ENCODE peak calls at places on chromosome 6, in eight cellular contexts. A is B cell, K is colonic mucosa, T is GM06990, H is Panc1, C is endothelial cell, D is K562, P is GM13976. I is an unnamed sample.
A peak's percentile ranks its signal among the peaks of the same experiment; 100 is the strongest.

GRCh38 chr6:151561238-151561637 is 67.4 kb downstream of the CCDC170 start:
- DNase-seq in P (no peak), K (no peak), D (no peak), T (no peak), H (no peak), A (no peak), C (no peak), I (no peak)

GRCh38 chr6:21556506-21556905 is 37.0 kb upstream of the SOX4 start:
- DNase-seq in A (no peak), K (no peak), C (no peak), D (no peak), P (no peak), T (no peak), H (no peak), I (no peak)

GRCh38 chr6:18350271-18350670 is 36.9 kb upstream of the RNF144B start:
- DNase-seq in P (no peak), K (no peak), T (no peak), A (no peak), H (no peak), D (no peak), C (no peak), I (no peak)

GRCh38 chr6:62150048-62150663 is 135.9 kb downstream of the KHDRBS2 start:
- DNase-seq in P (peak; percentile 10), A (peak; percentile 43), C (peak; percentile 37), T (peak; percentile 1), H (peak; percentile 28), D (peak; percentile 28), K (peak; percentile 20), I (peak; percentile 28)

GRCh38 chr6:150301871-150302800 is 66.7 kb upstream of the IYD start:
- DNase-seq in C (no peak), D (no peak), A (no peak), T (peak; percentile 19), P (peak; percentile 51), K (no peak), H (peak; percentile 53), I (no peak)

GRCh38 chr6:44072959-44073611 is 54.2 kb downstream of the MRPL14 start:
- DNase-seq in H (no peak), C (peak; percentile 82), D (peak; percentile 96), T (peak; percentile 89), A (peak; percentile 95), K (peak; percentile 90), P (peak; percentile 94), I (peak; percentile 89)

GRCh38 chr6:147161974-147162495 is 42.2 kb upstream of the STXBP5 start:
- DNase-seq in P (no peak), D (peak; percentile 88), T (no peak), K (peak; percentile 44), C (no peak), A (no peak), H (no peak), I (no peak)

GRCh38 chr6:77448546-77448945 is 14.7 kb downstream of the HTR1B start:
- DNase-seq in C (no peak), A (no peak), K (no peak), T (no peak), D (no peak), P (no peak), H (no peak), I (no peak)

GRCh38 chr6:17358515-17358914 is 34.9 kb upstream of the CAP2 start:
- DNase-seq in T (no peak), A (no peak), P (no peak), H (no peak), K (no peak), D (no peak), C (no peak), I (no peak)

GRCh38 chr6:35161265-35161664 is 20.1 kb upstream of the TCP11 start:
- DNase-seq in A (no peak), D (no peak), P (no peak), T (no peak), C (no peak), H (no peak), K (no peak), I (no peak)

GRCh38 chr6:45678063-45678620 is 300.4 kb upstream of the SUPT3H start:
- DNase-seq in C (no peak), P (no peak), T (no peak), H (no peak), D (no peak), K (no peak), A (no peak), I (no peak)

GRCh38 chr6:14147891-14148290 is 30.3 kb downstream of the CD83 start:
- DNase-seq in K (no peak), A (no peak), C (no peak), T (no peak), H (no peak), P (no peak), D (no peak), I (no peak)

GRCh38 chr6:166058064-166058739 is 109.4 kb downstream of the TBXT start:
- DNase-seq in H (no peak), T (no peak), A (no peak), K (no peak), C (no peak), P (no peak), D (no peak), I (no peak)

GRCh38 chr6:11042750-11043551 is 1.2 kb downstream of the ELOVL2 start:
- DNase-seq in T (no peak), C (no peak), P (peak; percentile 22), K (no peak), D (no peak), A (peak; percentile 31), H (no peak), I (peak; percentile 46)

GRCh38 chr6:145315982-145316600 is 419.2 kb downstream of the EPM2A start:
- DNase-seq in T (no peak), H (no peak), P (no peak), K (no peak), D (no peak), A (no peak), C (no peak), I (no peak)

GRCh38 chr6:135506270-135506997 is 8.9 kb upstream of the AHI1 start:
- DNase-seq in P (peak; percentile 27), A (peak; percentile 13), H (no peak), C (no peak), D (peak; percentile 41), T (peak; percentile 19), K (no peak), I (no peak)

GRCh38 chr6:3610206-3610605 is 141.3 kb downstream of the PXDC1 start:
- DNase-seq in H (no peak), D (no peak), K (no peak), C (no peak), A (no peak), P (no peak), T (no peak), I (no peak)

GRCh38 chr6:11121851-11122250 is 10.3 kb upstream of the ERVFRD-1 start:
- DNase-seq in K (no peak), A (no peak), T (no peak), C (no peak), H (no peak), P (no peak), D (no peak), I (no peak)

GRCh38 chr6:170296746-170297576 is 6.1 kb upstream of the DLL1 start:
- DNase-seq in T (no peak), C (no peak), K (no peak), A (no peak), P (peak; percentile 33), H (no peak), D (no peak), I (no peak)

GRCh38 chr6:168495133-168495532 is 54.1 kb downstream of the SMOC2 start:
- DNase-seq in C (no peak), H (no peak), A (no peak), K (no peak), P (no peak), T (no peak), D (no peak), I (no peak)

GRCh38 chr6:168496139-168496840 is 55.3 kb downstream of the SMOC2 start:
- DNase-seq in A (no peak), D (no peak), T (no peak), K (no peak), H (no peak), P (no peak), C (no peak), I (no peak)

GRCh38 chr6:168494726-168495125 is 53.7 kb downstream of the SMOC2 start:
- DNase-seq in K (no peak), D (no peak), T (no peak), C (no peak), P (no peak), A (no peak), H (no peak), I (no peak)

GRCh38 chr6:168496932-168497331 is 55.9 kb downstream of the SMOC2 start:
- DNase-seq in K (no peak), P (no peak), A (no peak), C (no peak), H (no peak), D (no peak), T (no peak), I (no peak)

DNA sequence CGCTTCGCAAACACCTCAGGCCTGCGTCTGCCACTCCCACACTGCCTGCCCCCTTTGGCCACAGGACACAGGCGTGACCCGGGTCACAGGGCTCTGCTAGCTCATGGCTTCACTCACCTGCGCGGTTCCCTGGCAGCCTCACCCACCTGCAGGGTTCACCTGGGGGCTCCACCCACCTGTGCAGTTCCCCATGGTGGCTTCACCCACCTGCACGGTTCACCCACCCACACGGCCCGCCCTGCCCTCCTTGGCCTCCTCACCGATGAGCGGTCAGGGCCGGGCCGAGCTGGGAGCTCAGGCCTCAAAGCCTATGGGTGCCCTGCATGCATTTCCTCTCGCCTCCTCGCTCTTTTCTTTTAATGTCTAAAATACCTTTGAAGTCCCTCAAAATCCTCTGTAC is 54.7 kb downstream of the SMOC2 start:
- DNase-seq in C (no peak), D (no peak), P (no peak), A (no peak), T (no peak), K (no peak), H (no peak), I (no peak)
- TF ChIP-seq CTCF in C (no peak), D (no peak), P (no peak), A (no peak), T (no peak), K (no peak), H (no peak), I (no peak)

GRCh38 chr6:15299430-15300131 is 53.7 kb downstream of the JARID2 start:
- DNase-seq in H (no peak), T (peak; percentile 80), P (peak; percentile 69), K (no peak), A (peak; percentile 73), D (peak; percentile 91), C (no peak), I (no peak)
- TF ChIP-seq CTCF in H (no peak), T (no peak), P (peak; percentile 26), K (no peak), A (no peak), D (peak; percentile 18), C (no peak), I (no peak)

GRCh38 chr6:90217621-90218496 is 78.8 kb downstream of the BACH2 start:
- DNase-seq in D (peak; percentile 12), K (peak; percentile 36), P (no peak), A (no peak), T (no peak), C (peak; percentile 44), H (no peak), I (peak; percentile 59)
- TF ChIP-seq CTCF in D (no peak), K (no peak), P (no peak), A (no peak), T (no peak), C (no peak), H (no peak), I (no peak)

DNA sequence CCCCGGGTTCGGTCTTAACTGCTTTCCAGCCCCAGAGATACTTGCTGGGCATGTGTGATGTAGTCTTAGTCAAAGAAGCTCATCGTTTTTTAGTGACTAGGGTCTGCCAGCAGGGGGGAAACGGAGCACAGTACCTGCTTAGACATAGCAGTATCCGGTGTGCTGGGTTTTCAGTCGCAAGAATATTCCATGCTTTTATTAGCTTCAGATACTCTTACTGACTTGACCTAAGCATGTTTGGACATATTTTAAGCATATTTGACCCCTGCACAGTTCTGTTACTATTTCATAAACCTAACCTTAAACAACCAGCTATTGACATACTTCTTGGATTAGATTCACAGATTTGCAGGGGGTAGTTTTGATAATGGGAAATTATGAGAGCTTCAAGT is 3.0 kb downstream of the E2F3 start:
- DNase-seq in D (peak; percentile 45), P (peak; percentile 57), K (peak; percentile 56), C (peak; percentile 70), H (peak; percentile 55), A (peak; percentile 66), T (peak; percentile 46), I (peak; percentile 61)
- TF ChIP-seq CTCF in D (peak; percentile 67), P (peak; percentile 34), K (peak; percentile 39), C (peak; percentile 66), H (peak; percentile 67), A (peak; percentile 78), T (peak; percentile 68), I (peak; percentile 57)